ENCODE peak calls at places on chromosomes 13 and 19, in ten cellular contexts. P, B, V, Y, K, W, U, H, L and T are unnamed samples.

GRCh38 chr19:8973501-8974091 is 36.6 kb downstream of the MUC16 start:
- DNase-seq in K (no peak), B (no peak), V (peak; percentile 3), L (no peak), Y (no peak), U (no peak), P (no peak), W (no peak), H (peak; percentile 9), T (no peak)

GRCh38 chr19:54882758-54883157 is 8.7 kb downstream of the FCAR start:
- DNase-seq in L (no peak), Y (no peak), U (no peak), V (no peak), B (no peak), H (peak; percentile 2), K (no peak), W (no peak), P (no peak), T (no peak)

GRCh38 chr19:17471410-17472125 is 1.2 kb downstream of the SLC27A1 start:
- DNase-seq in H (no peak), B (no peak), L (no peak), U (no peak), Y (no peak), P (no peak), V (no peak), K (no peak), W (no peak), T (no peak)

GRCh38 chr13:33454844-33455256 is 169.3 kb upstream of the STARD13 start:
- DNase-seq in P (no peak), L (no peak), U (no peak), Y (no peak), W (peak; percentile 65), K (no peak), V (peak; percentile 14), H (no peak), B (no peak), T (no peak)

GRCh38 chr13:49376121-49376520 is 67.7 kb downstream of the CAB39L start:
- DNase-seq in L (no peak), Y (no peak), P (no peak), H (no peak), V (no peak), B (no peak), U (no peak), K (no peak), W (no peak), T (no peak)

GRCh38 chr19:45667620-45668341 is at the start of gene GIPR:
- DNase-seq in W (no peak), U (no peak), B (peak; percentile 77), H (no peak), Y (no peak), P (peak; percentile 78), K (no peak), L (peak; percentile 41), V (no peak), T (no peak)

GRCh38 chr13:38013676-38014075 is 144.1 kb upstream of the TRPC4 start:
- DNase-seq in W (no peak), V (no peak), Y (no peak), L (no peak), B (no peak), U (no peak), P (no peak), H (no peak), K (no peak), T (no peak)

GRCh38 chr13:101529419-101529818 is 76.9 kb downstream of the ITGBL1 start:
- DNase-seq in U (peak; percentile 81), L (peak; percentile 61), K (no peak), B (no peak), W (peak; percentile 94), H (peak; percentile 99), P (no peak), V (peak; percentile 61), Y (no peak), T (peak; percentile 50)

GRCh38 chr19:14006766-14007562 is 844 bp upstream of the RFX1 start:
- DNase-seq in W (no peak), V (no peak), L (no peak), H (no peak), Y (no peak), B (no peak), P (no peak), U (no peak), K (no peak), T (no peak)

GRCh38 chr13:99827011-99827410 is 144.6 kb downstream of the ZIC5 start:
- DNase-seq in V (no peak), K (no peak), L (no peak), P (no peak), B (no peak), H (no peak), U (no peak), W (peak; percentile 22), Y (no peak), T (no peak)

DNA sequence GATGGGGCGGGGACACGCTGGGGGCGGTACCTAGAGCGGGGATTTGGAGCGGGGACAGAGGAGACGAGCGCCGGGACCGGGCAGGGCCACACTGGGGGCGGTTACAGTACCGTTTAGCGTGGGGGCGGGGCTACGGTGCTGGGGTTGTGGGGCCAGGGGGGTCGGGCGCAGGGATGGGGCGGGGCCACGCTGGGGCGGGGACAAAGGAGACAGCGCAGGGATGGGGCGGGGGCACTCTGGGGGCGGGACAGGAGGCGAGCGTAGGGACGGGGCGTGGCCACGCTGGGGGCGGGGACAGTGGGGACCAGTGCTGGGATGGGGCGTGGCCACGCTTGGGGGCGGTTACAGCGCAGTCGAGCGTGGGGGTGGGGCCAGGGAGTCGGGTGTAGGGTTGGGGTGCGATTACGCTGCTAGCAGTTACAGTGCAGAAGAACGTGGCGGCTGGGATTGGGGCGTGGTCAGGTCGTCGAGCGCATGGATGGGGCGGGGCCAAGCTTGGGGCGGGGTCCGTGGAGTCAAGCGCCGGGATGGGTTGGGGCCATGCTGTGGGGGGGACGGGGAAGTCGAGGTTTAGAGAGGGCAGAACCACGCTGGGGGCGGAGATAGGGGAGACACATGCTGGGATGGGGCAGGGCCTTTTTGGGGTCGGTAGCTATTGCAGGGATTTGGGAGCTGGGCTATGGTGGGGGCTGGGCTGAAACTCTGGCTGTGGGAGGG is 660 bp downstream of the ALKBH7 start:
- DNase-seq in B (peak; percentile 98), V (peak; percentile 99), L (peak; percentile 98), K (peak; percentile 98), W (peak; percentile 91), H (peak; percentile 99), P (peak; percentile 99), U (peak; percentile 99), Y (peak; percentile 99), T (peak; percentile 54)
- TF ChIP-seq CTCF in B (no peak), V (no peak), L (no peak), K (no peak), W (no peak), H (no peak), P (no peak), U (no peak), Y (no peak), T (no peak)

DNA sequence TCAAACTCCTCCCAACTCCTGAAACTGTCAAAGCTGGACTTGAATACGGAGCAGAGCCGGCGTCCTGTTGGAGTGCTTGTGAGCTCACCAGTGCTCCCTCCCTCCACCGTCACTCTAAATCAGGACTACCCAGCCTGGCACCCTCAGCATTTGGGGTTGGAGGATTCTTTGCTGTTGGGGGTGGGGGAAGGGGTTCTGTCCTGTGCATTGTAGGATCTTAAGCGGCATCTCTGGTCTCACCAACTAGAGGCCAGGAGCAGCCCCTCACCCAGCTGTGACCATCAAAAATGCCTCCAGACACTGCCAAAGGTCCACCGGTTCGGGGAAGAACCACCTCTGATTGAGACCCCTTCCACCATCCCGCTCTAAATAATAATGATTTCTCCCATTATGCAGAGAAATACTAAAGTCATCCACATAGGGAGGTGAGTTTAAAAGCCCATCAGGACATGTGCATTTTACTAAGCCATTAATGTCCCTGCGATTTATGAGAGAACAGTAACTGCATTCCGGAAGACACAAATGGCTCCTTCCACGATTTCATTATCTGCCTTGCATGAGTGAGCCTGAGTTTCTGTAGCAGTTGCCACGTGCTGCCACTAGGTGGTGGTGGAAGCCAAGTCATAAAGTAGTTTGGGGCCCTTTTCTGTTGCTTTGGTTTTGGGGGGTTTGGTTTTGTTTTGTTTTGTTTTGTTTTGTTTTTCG is 16.1 kb upstream of the USP29 start:
- DNase-seq in V (peak; percentile 75), Y (peak; percentile 59), B (peak; percentile 38), P (peak; percentile 41), W (peak; percentile 0), K (peak; percentile 45), L (peak; percentile 49), H (peak; percentile 73), U (peak; percentile 53), T (no peak)
- TF ChIP-seq CTCF in V (peak; percentile 81), Y (peak; percentile 81), B (peak; percentile 73), P (no peak), W (peak; percentile 54), K (peak; percentile 49), L (no peak), H (peak; percentile 87), U (peak; percentile 82), T (peak; percentile 68)

DNA sequence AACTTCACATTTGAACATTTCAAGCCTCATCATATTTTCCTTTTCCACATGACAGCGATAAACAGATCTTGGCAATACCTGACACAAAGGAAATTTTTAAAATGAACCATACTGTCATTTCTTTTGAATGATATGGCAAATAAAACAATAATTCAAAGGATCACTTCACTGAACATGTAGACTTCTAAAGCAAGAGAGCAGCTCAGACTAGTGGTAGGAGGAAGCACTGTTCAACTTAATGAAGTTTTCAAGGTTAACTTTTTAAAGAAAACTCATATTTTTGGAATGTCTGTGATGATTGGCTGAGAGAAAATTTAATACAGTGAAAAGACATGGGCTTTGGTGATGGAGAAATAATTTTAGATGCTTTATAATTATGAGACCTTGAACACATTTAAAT is 198.0 kb downstream of the OXGR1 start:
- DNase-seq in V (peak; percentile 18), Y (no peak), U (no peak), B (no peak), W (no peak), H (peak; percentile 53), K (no peak), L (no peak), P (no peak), T (no peak)
- TF ChIP-seq CTCF in V (peak; percentile 32), Y (no peak), U (peak; percentile 18), B (no peak), W (no peak), H (peak; percentile 62), K (peak; percentile 17), L (no peak), P (no peak), T (peak; percentile 6)

DNA sequence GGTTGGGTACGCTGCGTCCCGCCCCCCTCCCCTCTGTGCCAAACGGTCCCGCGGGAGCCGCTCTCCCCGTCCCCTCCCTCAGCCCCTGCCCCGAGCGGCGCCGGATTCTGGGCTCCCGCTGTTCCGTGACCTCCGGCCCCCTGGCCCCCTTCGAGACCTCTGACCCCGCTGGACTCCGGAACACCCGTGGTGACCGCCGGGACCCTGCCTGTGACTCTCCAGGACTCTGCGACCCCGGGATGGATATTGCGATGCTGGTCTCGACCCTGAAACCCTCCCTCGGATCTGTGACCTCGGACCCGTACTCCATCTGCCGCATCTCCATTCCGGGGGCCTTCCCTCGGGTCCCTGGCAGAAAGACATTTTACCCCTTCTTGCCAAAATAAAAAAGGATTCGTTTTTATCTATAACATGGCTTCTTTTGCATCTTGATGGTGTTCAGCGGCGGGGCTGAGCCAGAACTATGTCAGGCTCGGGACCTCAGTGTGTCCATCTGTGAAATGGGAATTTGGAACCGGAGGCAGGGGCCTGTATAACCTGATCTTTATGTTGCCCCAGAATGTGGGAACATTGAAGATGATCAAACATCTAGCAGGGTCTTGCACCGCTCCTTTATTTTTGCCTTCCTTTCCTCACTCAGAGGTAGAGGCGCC is 654 bp upstream of the MEGF8 start:
- DNase-seq in L (no peak), B (no peak), H (no peak), K (no peak), V (no peak), U (no peak), Y (no peak), P (no peak), W (no peak), T (no peak)
- TF ChIP-seq CTCF in L (no peak), B (no peak), H (no peak), K (peak; percentile 74), V (no peak), U (peak; percentile 76), Y (no peak), P (no peak), W (no peak), T (peak; percentile 94)